ENCODE peak calls at places on chromosomes 4 and X, in ten cellular contexts. F, V, P, C, A, X, N, Z, O and K are unnamed samples.

GRCh38 chrX:68940601-68941000 is 111.8 kb downstream of the EFNB1 start:
- DNase-seq in F (no peak), V (no peak), P (no peak), C (no peak), A (no peak), X (peak; percentile 15), N (peak; percentile 12), Z (no peak), O (no peak), K (no peak)

GRCh38 chrX:63735882-63736281 is 49.1 kb downstream of the ARHGEF9 start:
- DNase-seq in F (no peak), V (peak; percentile 7), P (no peak), C (no peak), A (no peak), X (no peak), N (peak; percentile 22), Z (peak; percentile 8), O (no peak), K (no peak)

GRCh38 chrX:23788946-23789345 is 6.0 kb downstream of the SAT1 start:
- DNase-seq in F (no peak), V (no peak), P (no peak), C (peak; percentile 44), A (no peak), X (no peak), N (peak; percentile 42), Z (no peak), O (no peak), K (no peak)

GRCh38 chr4:180571516-180571915 is 1671.7 kb upstream of the TENM3 start:
- DNase-seq in F (no peak), V (no peak), P (no peak), C (no peak), A (no peak), X (no peak), N (no peak), Z (no peak), O (no peak), K (no peak)

GRCh38 chr4:4969298-4969697 is 50.0 kb downstream of the CYTL1 start:
- DNase-seq in F (no peak), V (no peak), P (no peak), C (peak; percentile 50), A (no peak), X (peak; percentile 40), N (peak; percentile 92), Z (no peak), O (peak; percentile 67), K (peak; percentile 76)

GRCh38 chr4:184237612-184238011 is 19.9 kb upstream of the ENPP6 start:
- DNase-seq in F (no peak), V (no peak), P (no peak), C (no peak), A (no peak), X (no peak), N (peak; percentile 31), Z (no peak), O (no peak), K (no peak)

GRCh38 chrX:70481871-70482270 is 37.2 kb downstream of the DLG3 start:
- DNase-seq in F (no peak), V (no peak), P (no peak), C (no peak), A (no peak), X (no peak), N (no peak), Z (no peak), O (no peak), K (no peak)

GRCh38 chr4:130056286-130056685 is 960.3 kb downstream of the C4orf33 start:
- DNase-seq in F (no peak), V (no peak), P (no peak), C (no peak), A (no peak), X (no peak), N (no peak), Z (no peak), O (no peak), K (no peak)

GRCh38 chr4:5972571-5972970 is 45.7 kb downstream of the C4orf50 start:
- DNase-seq in F (no peak), V (no peak), P (no peak), C (no peak), A (no peak), X (no peak), N (no peak), Z (no peak), O (no peak), K (no peak)

GRCh38 chr4:99608417-99608816 is 33.8 kb downstream of the MTTP start:
- DNase-seq in F (no peak), V (no peak), P (no peak), C (no peak), A (no peak), X (no peak), N (no peak), Z (no peak), O (no peak), K (no peak)

GRCh38 chr4:93416337-93417102 is 412.0 kb upstream of the ATOH1 start:
- DNase-seq in F (no peak), V (no peak), P (no peak), C (no peak), A (peak; percentile 23), X (no peak), N (no peak), Z (no peak), O (no peak), K (no peak)

GRCh38 chrX:20263474-20263873 is 3.2 kb downstream of the RPS6KA3 start:
- DNase-seq in F (no peak), V (no peak), P (peak; percentile 55), C (peak; percentile 29), A (peak; percentile 51), X (no peak), N (peak; percentile 32), Z (no peak), O (no peak), K (no peak)

GRCh38 chr4:91527056-91527455 is 776.7 kb upstream of the GRID2 start:
- DNase-seq in F (no peak), V (no peak), P (no peak), C (no peak), A (no peak), X (no peak), N (no peak), Z (no peak), O (no peak), K (no peak)

GRCh38 chrX:124098089-124098488 is 136.6 kb downstream of the STAG2 start:
- DNase-seq in F (no peak), V (no peak), P (no peak), C (peak; percentile 28), A (peak; percentile 24), X (no peak), N (peak; percentile 54), Z (peak; percentile 7), O (no peak), K (no peak)

GRCh38 chrX:50812995-50813842 is 775 bp downstream of the SHROOM4 start:
- DNase-seq in F (peak; percentile 40), V (peak; percentile 45), P (peak; percentile 12), C (peak; percentile 13), A (peak; percentile 41), X (peak; percentile 27), N (peak; percentile 38), Z (peak; percentile 3), O (no peak), K (no peak)

GRCh38 chrX:77493677-77494553 is 46.7 kb downstream of the FGF16 start:
- DNase-seq in F (no peak), V (no peak), P (peak; percentile 91), C (peak; percentile 13), A (peak; percentile 70), X (no peak), N (peak; percentile 47), Z (no peak), O (no peak), K (no peak)

GRCh38 chr4:182143086-182143821 is 99.9 kb upstream of the TENM3 start:
- DNase-seq in F (peak; percentile 32), V (no peak), P (no peak), C (no peak), A (peak; percentile 37), X (peak; percentile 49), N (peak; percentile 55), Z (no peak), O (no peak), K (no peak)

GRCh38 chr4:174580597-174580996 is 58.3 kb upstream of the HPGD start:
- DNase-seq in F (no peak), V (no peak), P (peak; percentile 37), C (no peak), A (no peak), X (no peak), N (peak; percentile 47), Z (no peak), O (peak; percentile 17), K (no peak)

DNA sequence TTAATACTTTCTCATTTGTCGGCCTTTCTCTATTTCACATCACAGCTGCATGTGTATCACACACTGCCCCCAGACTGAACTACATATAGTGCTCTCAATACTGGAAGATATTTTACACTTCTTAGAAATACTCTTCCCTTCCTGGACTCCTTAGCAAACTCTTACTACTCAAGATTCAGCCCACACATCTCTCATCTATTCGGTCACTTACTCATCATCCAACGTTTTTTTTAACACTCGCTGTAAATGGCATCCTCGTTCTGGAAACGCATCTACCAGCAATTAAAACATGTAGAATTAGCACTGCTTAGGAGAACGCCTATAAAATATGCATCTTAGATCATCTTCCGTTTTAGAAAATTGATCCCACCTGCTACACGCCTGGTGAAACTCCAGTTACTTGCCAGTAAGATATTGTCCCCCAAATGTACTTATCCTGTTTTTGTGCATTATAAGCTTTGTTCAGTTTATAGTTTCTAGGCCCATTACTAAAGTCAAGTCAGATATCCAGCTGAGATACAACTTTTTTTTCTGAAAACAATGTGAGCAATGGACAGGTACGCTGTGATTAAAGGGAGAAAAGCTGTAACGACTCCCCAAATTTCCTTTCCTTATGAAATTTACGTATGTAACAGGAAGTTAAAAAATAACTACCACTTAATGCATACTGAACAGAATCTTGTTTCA is 1.0 kb downstream of the LRP2BP start:
- DNase-seq in F (no peak), V (no peak), P (no peak), C (no peak), A (peak; percentile 27), X (no peak), N (peak; percentile 56), Z (no peak), O (no peak), K (no peak)
- H3K4me3 ChIP-seq in F (peak overlapping the region; percentile 79), V (peak overlapping the region; percentile 81), P (peak overlapping the region; percentile 70), C (peak overlapping the region; percentile 49), A (peak overlapping the region; percentile 64), X (peak overlapping the region; percentile 61), N (peak overlapping the region; percentile 44), Z (peak overlapping the region; percentile 87), O (peak overlapping the region; percentile 87), K (peak overlapping the region; percentile 94)

GRCh38 chrX:40144576-40144975 is 46.8 kb upstream of the BCOR start:
- DNase-seq in F (no peak), V (no peak), P (no peak), C (no peak), A (no peak), X (no peak), N (no peak), Z (no peak), O (no peak), K (no peak)
- H3K4me3 ChIP-seq in F (no peak overlapping the region), V (no peak overlapping the region), P (no peak overlapping the region), C (no peak overlapping the region), A (no peak overlapping the region), X (no peak overlapping the region), N (no peak overlapping the region), Z (no peak overlapping the region), O (no peak overlapping the region), K (no peak overlapping the region)

GRCh38 chr4:185811509-185812364 is at the start of gene SORBS2:
- DNase-seq in F (peak; percentile 91), V (peak; percentile 18), P (peak; percentile 51), C (no peak), A (peak; percentile 78), X (peak; percentile 79), N (peak; percentile 33), Z (no peak), O (no peak), K (no peak)
- H3K4me3 ChIP-seq in F (peak within 1 kb of the TSS; percentile 30), V (peak within 1 kb of the TSS; percentile 60), P (peak within 1 kb of the TSS; percentile 34), C (no peak within 1 kb of the TSS), A (peak within 1 kb of the TSS; percentile 63), X (peak within 1 kb of the TSS; percentile 40), N (no peak within 1 kb of the TSS), Z (no peak within 1 kb of the TSS), O (peak within 1 kb of the TSS; percentile 18), K (peak within 1 kb of the TSS; percentile 12)

GRCh38 chr4:8442596-8443358 is 2.2 kb downstream of the TRMT44 start:
- DNase-seq in F (no peak), V (no peak), P (no peak), C (no peak), A (no peak), X (no peak), N (no peak), Z (no peak), O (no peak), K (no peak)
- H3K4me3 ChIP-seq in F (no peak overlapping the region), V (peak overlapping the region; percentile 96), P (no peak overlapping the region), C (no peak overlapping the region), A (no peak overlapping the region), X (no peak overlapping the region), N (peak overlapping the region; percentile 81), Z (no peak overlapping the region), O (no peak overlapping the region), K (no peak overlapping the region)